ENCODE peak calls at places on chromosomes 3 and 15, in eight cellular contexts. P, K, J, V, M, C, I and N are unnamed samples. For H3K36me3, the result is how much of the 10 kb centered on the place peaks cover.

GRCh38 chr3:27713066-27713400 is 9.1 kb downstream of the EOMES start:
- DNase-seq in P (no peak), K (no peak), J (no peak), V (no peak), M (no peak), C (no peak), I (no peak), N (peak)

GRCh38 chr3:78645628-78646310 is 1122.0 kb downstream of the ROBO1 start:
- DNase-seq in P (no peak), K (peak), J (peak), V (no peak), M (peak), C (peak), I (no peak), N (peak)

GRCh38 chr3:57647292-57647940 is 45.5 kb downstream of the DENND6A start:
- DNase-seq in P (no peak), K (no peak), J (no peak), V (no peak), M (no peak), C (no peak), I (no peak), N (no peak)

GRCh38 chr15:85443593-85444328 is 63.4 kb downstream of the AKAP13 start:
- DNase-seq in P (no peak), K (no peak), J (peak), V (no peak), M (no peak), C (peak), I (no peak), N (peak)

GRCh38 chr15:40063563-40064011 is 24.6 kb upstream of the SRP14 start:
- DNase-seq in P (no peak), K (no peak), J (peak), V (no peak), M (no peak), C (peak), I (no peak), N (peak)

GRCh38 chr3:10437272-10437994 is 68.0 kb downstream of the ATP2B2 start:
- DNase-seq in P (peak), K (no peak), J (peak), V (no peak), M (no peak), C (peak), I (no peak), N (peak)

GRCh38 chr3:175338775-175339535 is 479.8 kb downstream of the NAALADL2 start:
- DNase-seq in P (no peak), K (no peak), J (peak), V (no peak), M (no peak), C (peak), I (no peak), N (peak)

GRCh38 chr15:48939686-48940085 is 24.0 kb downstream of the SHC4 start:
- DNase-seq in P (no peak), K (no peak), J (peak), V (peak), M (no peak), C (peak), I (no peak), N (peak)

GRCh38 chr3:53008932-53009331 is 36.9 kb downstream of the SFMBT1 start:
- DNase-seq in P (no peak), K (no peak), J (no peak), V (no peak), M (no peak), C (no peak), I (no peak), N (no peak)

GRCh38 chr3:41482134-41482533 is 282.8 kb downstream of the CTNNB1 start:
- DNase-seq in P (no peak), K (no peak), J (no peak), V (no peak), M (peak), C (no peak), I (no peak), N (no peak)

GRCh38 chr15:60379466-60380274 is 18.1 kb downstream of the ANXA2 start:
- DNase-seq in P (no peak), K (no peak), J (peak), V (no peak), M (no peak), C (peak), I (no peak), N (peak)

GRCh38 chr3:178152988-178153387 is 383.2 kb upstream of the KCNMB2 start:
- DNase-seq in P (no peak), K (no peak), J (no peak), V (no peak), M (no peak), C (no peak), I (no peak), N (no peak)

GRCh38 chr15:71596672-71597071 is 213.7 kb upstream of the NR2E3 start:
- DNase-seq in P (no peak), K (no peak), J (peak), V (no peak), M (no peak), C (no peak), I (peak), N (peak)

GRCh38 chr3:8554725-8555621 is 53.4 kb downstream of the LMCD1 start:
- DNase-seq in P (no peak), K (no peak), J (peak), V (peak), M (peak), C (peak), I (peak), N (peak)

GRCh38 chr3:134463676-134464611 is 21.8 kb downstream of the ANAPC13 start:
- DNase-seq in P (no peak), K (no peak), J (peak), V (no peak), M (peak), C (peak), I (peak), N (peak)

GRCh38 chr15:95929232-95929846 is 401.2 kb upstream of the NR2F2 start:
- DNase-seq in P (no peak), K (peak), J (peak), V (no peak), M (no peak), C (no peak), I (no peak), N (no peak)

GRCh38 chr3:66138336-66139234 is 82.2 kb upstream of the SLC25A26 start:
- DNase-seq in P (no peak), K (peak), J (peak), V (peak), M (peak), C (peak), I (peak), N (peak)

GRCh38 chr15:70053703-70054229 is 44.0 kb downstream of the TLE3 start:
- DNase-seq in P (no peak), K (no peak), J (no peak), V (no peak), M (no peak), C (no peak), I (peak), N (no peak)

GRCh38 chr15:70235347-70235746 is 137.6 kb upstream of the TLE3 start:
- DNase-seq in P (no peak), K (no peak), J (no peak), V (no peak), M (no peak), C (no peak), I (no peak), N (no peak)

GRCh38 chr3:181050738-181051137 is 61.2 kb upstream of the DNAJC19 start:
- DNase-seq in P (no peak), K (no peak), J (no peak), V (no peak), M (no peak), C (no peak), I (no peak), N (no peak)

GRCh38 chr3:53324011-53324544 is 23.3 kb downstream of the DCP1A start:
- DNase-seq in P (no peak), K (no peak), J (no peak), V (peak), M (no peak), C (no peak), I (no peak), N (no peak)

GRCh38 chr3:97882975-97883598 is 61.3 kb downstream of the CRYBG3 start:
- DNase-seq in P (no peak), K (no peak), J (peak), V (no peak), M (no peak), C (peak), I (no peak), N (peak)

GRCh38 chr3:40044487-40044886 is 235.1 kb downstream of the MYRIP start:
- DNase-seq in P (no peak), K (no peak), J (no peak), V (no peak), M (no peak), C (peak), I (no peak), N (peak)

GRCh38 chr3:179404307-179404706 is 47.0 kb downstream of the GNB4 start:
- DNase-seq in P (no peak), K (no peak), J (no peak), V (no peak), M (no peak), C (no peak), I (no peak), N (no peak)

GRCh38 chr3:138389841-138390581 is 41.6 kb downstream of the MRAS start:
- DNase-seq in P (no peak), K (no peak), J (peak), V (no peak), M (no peak), C (peak), I (peak), N (peak)

GRCh38 chr15:23497710-23498111 is 50.7 kb upstream of the GOLGA6L2 start:
- DNase-seq in P (no peak), K (peak), J (no peak), V (peak), M (no peak), C (peak), I (no peak), N (peak)

GRCh38 chr15:63503739-63504246 is 600 bp upstream of the USP3 start:
- DNase-seq in P (peak), K (peak), J (peak), V (peak), M (no peak), C (peak), I (peak), N (peak)

GRCh38 chr3:188452158-188452772 is 298.3 kb downstream of the LPP start:
- DNase-seq in P (no peak), K (no peak), J (no peak), V (no peak), M (no peak), C (no peak), I (no peak), N (no peak)

GRCh38 chr3:106758459-106758858 is 618.8 kb upstream of the CCDC54 start:
- DNase-seq in P (no peak), K (no peak), J (no peak), V (no peak), M (no peak), C (no peak), I (no peak), N (no peak)

GRCh38 chr15:95591886-95592285 is 738.6 kb upstream of the NR2F2 start:
- DNase-seq in P (no peak), K (no peak), J (no peak), V (no peak), M (no peak), C (no peak), I (no peak), N (no peak)

GRCh38 chr3:20064796-20065564 is 24.7 kb downstream of the KAT2B start:
- DNase-seq in P (no peak), K (no peak), J (no peak), V (peak), M (no peak), C (no peak), I (no peak), N (no peak)

GRCh38 chr3:130841357-130841756 is 52.5 kb upstream of the ATP2C1 start:
- DNase-seq in P (no peak), K (no peak), J (no peak), V (no peak), M (no peak), C (no peak), I (no peak), N (no peak)
- H3K36me3 ChIP-seq in P (under half), K (under half), J (under half), V (under half), M (under half), C (under half), I (under half), N (under half)

GRCh38 chr15:94298359-94298758 is 67.0 kb downstream of the MCTP2 start:
- DNase-seq in P (no peak), K (no peak), J (no peak), V (no peak), M (no peak), C (no peak), I (no peak), N (no peak)

GRCh38 chr15:94297543-94297942 is 66.2 kb downstream of the MCTP2 start:
- DNase-seq in P (no peak), K (no peak), J (no peak), V (no peak), M (no peak), C (no peak), I (no peak), N (no peak)

GRCh38 chr15:94294556-94294955 is 63.2 kb downstream of the MCTP2 start:
- DNase-seq in P (no peak), K (no peak), J (peak), V (no peak), M (no peak), C (no peak), I (no peak), N (peak)

GRCh38 chr15:94295275-94295674 is 63.9 kb downstream of the MCTP2 start:
- DNase-seq in P (no peak), K (no peak), J (no peak), V (no peak), M (no peak), C (no peak), I (no peak), N (no peak)

DNA sequence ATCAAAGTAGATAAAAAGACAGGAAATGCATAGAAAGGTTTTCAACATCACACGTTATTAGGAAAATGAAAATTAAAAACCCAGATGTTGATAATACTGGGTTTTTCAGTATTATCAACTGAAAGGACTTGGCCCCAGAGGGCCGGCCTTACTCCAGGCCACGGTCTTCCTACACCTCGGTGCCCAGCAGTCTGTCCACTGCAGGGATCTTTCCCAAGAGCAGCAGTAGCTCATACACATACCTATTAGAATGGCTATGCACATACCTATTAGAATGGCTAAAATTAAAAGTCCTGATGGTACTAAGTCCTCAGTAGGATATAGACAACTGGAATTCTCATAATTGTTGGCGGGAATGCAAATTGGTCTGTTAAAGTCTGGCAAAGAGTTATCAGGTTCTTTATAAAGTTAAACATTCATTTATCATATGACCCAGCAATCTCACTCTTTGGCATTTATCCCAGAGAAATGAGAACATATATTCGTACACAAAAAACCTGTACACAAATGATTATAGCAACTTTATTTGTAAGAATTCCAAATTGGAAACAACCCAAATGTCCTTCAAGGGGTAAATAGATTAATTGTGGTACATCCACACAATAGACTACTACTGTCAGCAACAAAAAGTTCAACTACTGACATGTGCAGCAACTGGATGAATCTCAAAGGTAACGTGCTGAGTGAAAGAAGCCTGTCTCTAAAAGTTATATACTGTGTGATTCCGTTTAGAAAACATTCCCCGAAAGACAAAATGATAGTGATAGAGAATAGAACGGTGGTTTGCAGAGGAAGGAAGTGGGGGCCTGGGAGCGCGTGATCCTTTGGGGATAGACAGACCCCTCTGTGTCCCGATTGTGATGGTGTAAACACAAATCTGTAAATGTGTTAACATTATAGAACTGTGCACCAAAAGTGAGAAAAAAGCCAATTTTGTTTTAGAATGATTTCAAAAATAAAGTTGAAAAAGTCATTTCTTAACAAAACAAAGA is 62.3 kb downstream of the MCTP2 start:
- DNase-seq in P (no peak), K (no peak), J (peak), V (no peak), M (no peak), C (no peak), I (no peak), N (no peak)
- H3K4me3 ChIP-seq in P (no peak), K (no peak), J (no peak), V (no peak), M (no peak), C (no peak), I (no peak), N (no peak)

GRCh38 chr15:44536298-44536961 is 517 bp upstream of the EIF3J start:
- DNase-seq in P (no peak), K (peak), J (peak), V (peak), M (peak), C (no peak), I (no peak), N (peak)

GRCh38 chr15:44545934-44546802 is 9.2 kb downstream of the EIF3J start:
- DNase-seq in P (no peak), K (no peak), J (peak), V (peak), M (no peak), C (peak), I (no peak), N (peak)

GRCh38 chr15:44537728-44538240 is 837 bp downstream of the EIF3J start:
- DNase-seq in P (no peak), K (peak), J (peak), V (no peak), M (no peak), C (peak), I (no peak), N (no peak)

GRCh38 chr15:44536962-44537727 is at the start of gene EIF3J:
- DNase-seq in P (peak), K (peak), J (peak), V (peak), M (peak), C (peak), I (peak), N (peak)

GRCh38 chr15:44541282-44541958 is 4.5 kb downstream of the EIF3J start:
- DNase-seq in P (no peak), K (no peak), J (peak), V (no peak), M (no peak), C (peak), I (no peak), N (peak)
- H3K36me3 ChIP-seq in P (under half), K (half or more), J (under half), V (under half), M (under half), C (under half), I (under half), N (under half)

GRCh38 chr3:70811880-70812279 is 499.4 kb upstream of the MDFIC2 start:
- DNase-seq in P (no peak), K (no peak), J (peak), V (no peak), M (no peak), C (peak), I (no peak), N (peak)
- H3K4me3 ChIP-seq in P (no peak), K (no peak), J (no peak), V (no peak), M (no peak), C (no peak), I (no peak), N (no peak)

GRCh38 chr15:78934063-78935023 is 10.5 kb downstream of the CTSH start:
- DNase-seq in P (no peak), K (no peak), J (no peak), V (no peak), M (no peak), C (no peak), I (peak), N (peak)

GRCh38 chr15:78937132-78937739 is 7.6 kb downstream of the CTSH start:
- DNase-seq in P (no peak), K (peak), J (no peak), V (no peak), M (no peak), C (no peak), I (peak), N (no peak)

GRCh38 chr15:78943692-78944091 is 1.2 kb downstream of the CTSH start:
- DNase-seq in P (no peak), K (no peak), J (no peak), V (no peak), M (no peak), C (no peak), I (no peak), N (no peak)

GRCh38 chr15:78942741-78943140 is 2.1 kb downstream of the CTSH start:
- DNase-seq in P (no peak), K (no peak), J (no peak), V (no peak), M (no peak), C (no peak), I (no peak), N (no peak)

GRCh38 chr15:78938608-78939488 is 6.0 kb downstream of the CTSH start:
- DNase-seq in P (no peak), K (no peak), J (no peak), V (no peak), M (no peak), C (no peak), I (no peak), N (no peak)
- H3K36me3 ChIP-seq in P (under half), K (under half), J (under half), V (under half), M (under half), C (under half), I (under half), N (under half)

GRCh38 chr3:15375461-15376000 is 43.1 kb upstream of the SH3BP5 start:
- DNase-seq in P (no peak), K (no peak), J (no peak), V (no peak), M (no peak), C (no peak), I (no peak), N (no peak)

GRCh38 chr3:15380980-15381890 is 46.1 kb downstream of the METTL6 start:
- DNase-seq in P (no peak), K (no peak), J (no peak), V (no peak), M (no peak), C (no peak), I (no peak), N (no peak)

GRCh38 chr3:15372918-15373317 is 40.5 kb upstream of the SH3BP5 start:
- DNase-seq in P (no peak), K (no peak), J (no peak), V (no peak), M (no peak), C (no peak), I (no peak), N (no peak)

GRCh38 chr3:15382405-15382923 is 44.9 kb downstream of the METTL6 start:
- DNase-seq in P (no peak), K (no peak), J (no peak), V (no peak), M (no peak), C (no peak), I (no peak), N (no peak)

DNA sequence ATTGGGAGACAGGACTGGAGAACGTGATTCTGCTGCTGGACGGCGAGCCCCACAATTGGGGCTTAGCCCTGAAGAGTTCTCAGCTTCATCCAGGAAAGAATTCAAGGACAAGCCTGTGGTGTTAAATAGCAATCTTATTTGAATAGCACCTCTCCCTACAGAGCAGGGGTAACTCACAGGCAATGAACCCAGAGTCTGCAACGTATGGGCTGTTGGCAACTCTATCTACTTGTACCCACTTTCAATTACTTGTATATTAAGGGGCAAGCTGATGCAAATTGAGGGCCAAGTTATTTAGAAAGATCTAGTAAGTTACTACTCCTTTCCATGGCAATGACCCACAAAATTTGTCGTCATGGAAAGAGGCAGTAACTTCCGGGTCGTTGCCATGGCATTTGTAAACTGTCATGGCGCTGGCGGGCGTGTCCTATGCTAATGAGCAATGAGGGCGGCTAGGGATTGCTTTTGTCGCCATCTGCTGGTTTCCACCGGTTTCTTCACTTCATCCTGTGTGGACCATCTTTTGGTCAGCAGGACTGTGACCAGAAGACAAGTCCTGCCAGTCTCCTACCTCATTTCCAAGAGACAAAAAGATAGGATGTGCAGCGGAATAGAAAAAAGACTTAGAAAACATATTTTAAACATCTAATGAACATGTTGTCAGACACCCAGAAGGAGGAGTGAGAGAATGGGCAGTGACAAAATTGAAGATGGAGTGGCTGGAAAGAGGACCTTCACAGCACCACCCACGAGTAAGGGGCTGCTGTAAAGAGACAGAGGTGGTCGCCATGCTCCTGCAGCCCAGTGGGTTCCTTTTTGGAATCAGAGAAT is 45.8 kb upstream of the SH3BP5 start:
- DNase-seq in P (peak), K (peak), J (peak), V (peak), M (peak), C (peak), I (peak), N (peak)
- H3K4me3 ChIP-seq in P (no peak), K (no peak), J (no peak), V (no peak), M (no peak), C (no peak), I (no peak), N (peak)